ENCODE peak calls at places on chromosomes 13 and 19, in five cellular contexts. B is AG04450, N is cardiac muscle cell, L is transverse colon, S is BJ. D is an unnamed sample.

GRCh38 chr13:49649244-49649962 is 21.1 kb downstream of the ARL11 start:
- DNase-seq in B (no peak), L (no peak), S (no peak), N (peak; percentile 66), D (no peak)

GRCh38 chr19:3737487-3738205 is 23.8 kb downstream of the APBA3 start:
- DNase-seq in B (no peak), S (no peak), L (no peak), N (no peak), D (no peak)

GRCh38 chr13:75788494-75788991 is 152.4 kb downstream of the LMO7 start:
- DNase-seq in B (peak; percentile 85), S (peak; percentile 96), N (peak; percentile 74), L (peak; percentile 66), D (no peak)

GRCh38 chr19:8054169-8054568 is 1.6 kb downstream of the CCL25 start:
- DNase-seq in L (no peak), S (no peak), B (no peak), N (no peak), D (no peak)

GRCh38 chr13:74136089-74136658 is 2.0 kb upstream of the KLF12 start:
- DNase-seq in L (peak; percentile 31), B (no peak), N (peak; percentile 60), S (no peak), D (no peak)

GRCh38 chr19:49413348-49413747 is 9.9 kb downstream of the PTH2 start:
- DNase-seq in N (peak; percentile 35), L (no peak), S (no peak), B (no peak), D (no peak)

GRCh38 chr19:53868091-53868891 is 608 bp downstream of the MYADM start:
- DNase-seq in S (no peak), B (no peak), N (peak; percentile 81), L (peak; percentile 69), D (no peak)

GRCh38 chr13:29849731-29850212 is 645 bp downstream of the UBL3 start:
- DNase-seq in N (peak; percentile 54), B (no peak), L (peak; percentile 69), S (no peak), D (no peak)

GRCh38 chr19:55058781-55059610 is 4.0 kb downstream of the RDH13 start:
- DNase-seq in L (no peak), B (no peak), S (no peak), N (no peak), D (no peak)

GRCh38 chr19:44904426-44904994 is 1.1 kb upstream of the APOE start:
- DNase-seq in L (no peak), S (no peak), N (no peak), B (no peak), D (no peak)
- TF ChIP-seq CTCF in L (no peak), S (peak; percentile 27), N (peak; percentile 33), B (peak; percentile 10), D (peak; percentile 45)

GRCh38 chr19:18202759-18203407 is 959 bp downstream of the RAB3A start:
- DNase-seq in B (no peak), N (peak; percentile 29), L (peak; percentile 35), S (no peak), D (no peak)
- H3K4me3 ChIP-seq in B (peak overlapping the region; percentile 93), N (peak overlapping the region; percentile 60), L (peak overlapping the region; percentile 76), S (peak overlapping the region; percentile 64), D (peak overlapping the region; percentile 83)

GRCh38 chr13:99865420-99865930 is 106.1 kb downstream of the ZIC5 start:
- DNase-seq in L (no peak), B (no peak), N (no peak), S (no peak), D (no peak)

GRCh38 chr13:99864627-99864990 is 107.0 kb downstream of the ZIC5 start:
- DNase-seq in L (no peak), S (no peak), B (no peak), N (no peak), D (no peak)

GRCh38 chr13:99867535-99868271 is 103.9 kb downstream of the ZIC5 start:
- DNase-seq in N (no peak), S (no peak), L (no peak), B (no peak), D (no peak)

GRCh38 chr13:99868767-99869166 is 102.8 kb downstream of the ZIC5 start:
- DNase-seq in N (no peak), S (no peak), B (no peak), L (no peak), D (no peak)

GRCh38 chr13:99866781-99867180 is 104.8 kb downstream of the ZIC5 start:
- DNase-seq in N (no peak), B (no peak), L (no peak), S (no peak), D (no peak)
- TF ChIP-seq CTCF in N (no peak), B (no peak), L (no peak), S (no peak), D (no peak)

DNA sequence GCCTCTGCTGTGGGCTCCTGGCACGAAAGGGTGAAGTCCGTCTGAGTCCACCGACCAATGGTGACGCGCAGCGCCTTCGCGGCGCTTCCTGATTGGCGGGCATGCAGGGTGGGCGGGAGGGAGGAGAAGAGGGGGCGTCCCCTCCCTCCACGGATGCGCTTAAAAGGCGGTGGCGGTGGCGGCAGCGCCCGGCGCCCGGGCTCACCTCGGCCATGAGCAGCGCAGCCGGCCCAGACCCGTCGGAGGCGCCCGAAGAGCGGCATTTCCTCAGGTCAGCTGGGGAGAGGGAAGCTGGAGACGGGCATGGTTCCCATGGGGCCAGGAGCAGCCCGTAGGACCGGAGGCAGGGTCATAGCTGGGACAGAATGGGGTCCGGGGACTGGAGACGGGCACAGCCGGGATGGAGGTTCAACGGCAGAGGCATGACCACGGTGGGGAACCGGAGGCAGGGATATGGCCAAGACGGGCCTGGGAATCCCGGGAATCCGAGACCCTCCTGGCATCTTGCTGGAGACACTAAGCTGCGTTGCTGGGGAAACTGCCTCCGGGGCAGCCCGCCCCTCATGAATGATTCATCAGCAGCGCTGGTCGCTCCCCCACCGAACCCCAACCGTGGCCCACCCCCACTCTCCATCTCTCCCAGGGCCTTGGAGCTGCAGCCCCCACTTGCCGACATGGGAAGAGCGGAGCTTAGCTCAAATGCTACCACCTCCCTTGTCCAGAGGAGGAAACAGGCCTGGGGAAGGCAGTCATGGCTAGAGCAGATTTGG is at the start of gene YJEFN3:
- DNase-seq in N (peak; percentile 58), L (no peak), B (no peak), S (no peak), D (no peak)
- H3K4me3 ChIP-seq in N (no peak within 1 kb of the TSS), L (no peak within 1 kb of the TSS), B (no peak within 1 kb of the TSS), S (peak within 1 kb of the TSS; percentile 14), D (no peak within 1 kb of the TSS)

GRCh38 chr19:2061936-2062729 is 11.1 kb upstream of the MKNK2 start:
- DNase-seq in S (no peak), N (no peak), B (no peak), L (no peak), D (no peak)
- TF ChIP-seq CTCF in S (no peak), N (no peak), B (no peak), L (no peak), D (no peak)

DNA sequence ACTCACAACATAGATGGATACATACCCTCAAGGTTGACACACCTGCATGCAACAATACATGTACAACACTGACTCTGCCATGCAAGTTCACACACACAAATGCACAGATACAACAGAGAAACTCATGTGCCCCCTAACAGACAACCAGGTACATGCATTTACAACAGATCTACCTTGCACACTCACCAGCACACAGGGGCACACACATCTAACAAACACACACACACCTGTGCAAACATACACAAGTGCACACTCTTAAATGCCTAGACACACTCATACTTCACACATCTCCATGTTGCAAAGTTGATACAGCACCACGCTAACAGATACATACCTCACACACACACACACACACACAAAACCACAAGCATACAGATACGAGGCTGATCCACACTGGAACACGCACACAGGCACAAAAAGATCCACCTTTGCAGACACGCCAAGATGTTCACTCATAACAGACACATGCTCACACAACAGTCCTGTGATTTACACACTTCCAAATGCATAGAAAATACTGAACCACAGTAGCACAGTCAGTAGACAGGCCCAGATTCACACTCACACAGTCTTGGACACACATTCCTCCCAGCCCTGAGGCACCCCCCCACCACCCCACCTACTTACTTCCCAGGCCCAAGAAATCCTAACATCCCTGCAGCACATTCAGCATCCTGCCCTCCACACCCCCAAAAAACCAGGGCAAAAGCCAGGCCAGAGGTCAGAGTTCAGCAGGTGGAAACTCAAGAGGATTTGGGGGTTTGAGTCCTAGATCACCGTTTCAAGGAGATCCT is 1.4 kb downstream of the LRFN1 start:
- DNase-seq in B (no peak), L (no peak), N (no peak), S (no peak), D (no peak)
- H3K4me3 ChIP-seq in B (no peak overlapping the region), L (no peak overlapping the region), N (peak overlapping the region; percentile 99), S (no peak overlapping the region), D (no peak overlapping the region)

DNA sequence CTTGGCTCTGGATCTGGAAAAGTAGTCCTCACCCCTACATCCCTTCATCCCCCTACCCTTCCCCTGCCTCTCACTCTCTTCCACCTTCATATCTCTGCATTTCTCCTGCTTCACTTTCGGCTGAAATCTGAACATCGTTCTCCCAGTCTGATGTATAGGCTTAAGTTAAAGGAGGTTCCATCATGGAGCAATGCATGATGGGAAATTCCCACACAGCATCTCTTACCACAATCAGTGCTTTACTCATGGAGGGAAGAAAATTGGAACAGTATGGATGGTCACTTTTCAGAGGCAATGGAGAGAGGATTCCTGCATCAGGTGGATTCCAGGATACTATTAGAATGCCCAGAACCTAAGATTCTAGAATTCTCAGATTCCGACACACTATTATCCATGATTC is 6.1 kb upstream of the KLK8 start:
- DNase-seq in S (no peak), B (no peak), N (no peak), L (no peak), D (no peak)
- TF ChIP-seq CTCF in S (no peak), B (no peak), N (no peak), L (no peak), D (no peak)